ENCODE peak calls at places on chromosomes 1 and 21, in four cellular contexts. C, Y, I and L are unnamed samples.

GRCh38 chr1:7588457-7588827 is 182.7 kb upstream of the VAMP3 start:
- DNase-seq in I (no peak), C (no peak), Y (no peak), L (peak)

GRCh38 chr21:41497836-41498235 is 10.1 kb downstream of the TMPRSS2 start:
- DNase-seq in I (no peak), C (no peak), Y (no peak), L (no peak)

GRCh38 chr1:66388918-66389317 is 145.0 kb upstream of the SGIP1 start:
- DNase-seq in C (no peak), Y (no peak), I (no peak), L (no peak)

GRCh38 chr1:202283991-202284390 is 57.7 kb downstream of the UBE2T start:
- DNase-seq in Y (no peak), C (no peak), I (peak), L (no peak)

GRCh38 chr1:31573261-31573660 is 3.1 kb upstream of the TINAGL1 start:
- DNase-seq in I (no peak), Y (no peak), C (no peak), L (no peak)

GRCh38 chr1:185821612-185822385 is 87.6 kb downstream of the HMCN1 start:
- DNase-seq in C (no peak), Y (no peak), I (no peak), L (no peak)

GRCh38 chr1:31183927-31184554 is 55.6 kb downstream of the NKAIN1 start:
- DNase-seq in I (peak), Y (no peak), C (peak), L (peak)

GRCh38 chr1:44237721-44238457 is 24.6 kb downstream of the DMAP1 start:
- DNase-seq in C (no peak), I (peak), Y (peak), L (peak)

GRCh38 chr1:215022204-215022603 is 60.3 kb upstream of the KCNK2 start:
- DNase-seq in Y (no peak), C (no peak), I (no peak), L (no peak)

GRCh38 chr1:113109908-113110554 is 37.0 kb downstream of the LRIG2 start:
- DNase-seq in Y (no peak), I (peak), C (no peak), L (no peak)

GRCh38 chr1:22958556-22958955 is 14.1 kb downstream of the LACTBL1 start:
- DNase-seq in I (no peak), C (no peak), Y (no peak), L (no peak)

GRCh38 chr1:191206808-191207207 is 729.1 kb upstream of the BRINP3 start:
- DNase-seq in Y (no peak), I (no peak), C (no peak), L (no peak)

GRCh38 chr1:156766288-156767100 is 841 bp upstream of the PRCC start:
- DNase-seq in C (no peak), I (no peak), Y (no peak), L (no peak)

GRCh38 chr21:36207577-36208320 is 51.1 kb downstream of the DOP1B start:
- DNase-seq in I (no peak), C (no peak), Y (no peak), L (no peak)

GRCh38 chr21:43591468-43592050 is 67.7 kb downstream of the HSF2BP start:
- DNase-seq in I (peak), Y (no peak), C (no peak), L (no peak)

GRCh38 chr1:226495716-226496115 is 52.8 kb upstream of the STUM start:
- DNase-seq in Y (no peak), I (no peak), C (no peak), L (no peak)

GRCh38 chr1:185439727-185440415 is 122.8 kb upstream of the IVNS1ABP start:
- DNase-seq in Y (peak), C (no peak), I (peak), L (no peak)

GRCh38 chr1:55378582-55378981 is 163.4 kb upstream of the USP24 start:
- DNase-seq in C (peak), I (peak), Y (no peak), L (peak)

GRCh38 chr1:236451796-236452373 is 57.8 kb downstream of the EDARADD start:
- DNase-seq in Y (no peak), I (peak), C (peak), L (no peak)

GRCh38 chr1:31798433-31799195 is 17.2 kb downstream of the SPOCD1 start:
- DNase-seq in C (no peak), I (peak), Y (no peak), L (no peak)

DNA sequence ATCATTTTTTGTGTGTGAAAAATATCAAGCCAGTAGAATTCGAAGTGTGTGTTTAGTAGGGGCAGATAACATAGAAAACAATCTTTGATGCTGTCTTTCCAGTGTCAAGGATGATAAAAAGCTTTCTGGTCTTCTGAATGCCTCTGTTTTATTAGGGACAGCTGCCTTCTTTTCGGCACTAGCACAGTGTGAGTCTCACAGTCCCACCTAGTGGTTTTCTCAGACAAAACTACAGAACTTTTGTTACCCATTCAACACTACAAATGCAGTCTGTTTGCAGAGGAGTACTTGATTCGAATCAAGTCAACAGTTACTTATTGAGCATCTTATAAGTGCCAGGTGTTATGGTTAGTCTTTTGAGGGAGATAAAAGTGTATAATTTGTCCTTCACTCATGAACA is 30.6 kb upstream of the MCOLN3 start:
- DNase-seq in C (no peak), Y (no peak), I (peak), L (no peak)
- TF ChIP-seq CTCF in C (no peak), Y (peak), I (peak), L (no peak)

DNA sequence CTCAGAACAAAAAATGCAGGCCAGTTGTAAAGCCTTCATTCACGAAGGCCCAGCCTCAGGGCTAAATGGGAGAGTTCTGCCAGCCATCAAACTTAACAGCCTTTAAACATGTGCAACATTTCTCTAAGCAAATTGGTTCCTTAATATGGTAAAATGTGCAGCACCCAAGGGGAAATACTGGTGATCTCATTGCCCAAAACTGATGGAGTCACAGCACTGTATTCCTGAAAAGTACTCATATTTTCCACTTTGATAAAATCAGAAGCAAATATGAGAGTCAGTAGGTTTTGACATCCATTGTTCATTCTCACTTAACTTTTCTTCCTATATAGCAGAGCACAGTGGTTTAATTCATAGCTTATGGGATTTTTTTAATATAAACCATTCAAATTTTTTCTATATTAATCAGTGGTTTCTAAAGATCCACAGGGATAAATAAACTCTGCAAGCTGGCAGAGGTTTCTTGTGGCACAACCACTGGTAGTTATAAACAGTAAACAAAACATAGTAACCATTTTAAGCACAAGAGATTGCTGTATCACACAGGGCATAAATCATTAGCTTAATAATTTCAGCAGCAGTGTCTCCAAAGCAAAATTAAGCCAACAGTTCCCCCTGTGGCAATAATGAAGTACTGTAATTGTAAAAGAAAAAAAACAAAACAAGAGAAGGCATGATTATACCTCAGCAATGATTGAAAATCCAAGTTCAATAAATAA is 106.9 kb upstream of the LYPLAL1 start:
- DNase-seq in Y (no peak), I (peak), C (no peak), L (no peak)
- TF ChIP-seq CTCF in Y (peak), I (peak), C (peak), L (peak)

GRCh38 chr1:109567823-109568222 is 19.4 kb downstream of the GNAI3 start:
- DNase-seq in Y (no peak), I (no peak), C (no peak), L (no peak)
- TF ChIP-seq CTCF in Y (no peak), I (no peak), C (no peak), L (no peak)

GRCh38 chr1:43008106-43008424 is 49.4 kb upstream of the SLC2A1 start:
- DNase-seq in Y (no peak), C (no peak), I (no peak), L (peak)
- TF ChIP-seq CTCF in Y (no peak), C (no peak), I (no peak), L (no peak)

GRCh38 chr1:34060901-34061415 is 104.1 kb downstream of the CSMD2 start:
- DNase-seq in Y (no peak), I (no peak), C (no peak), L (no peak)
- TF ChIP-seq CTCF in Y (no peak), I (no peak), C (no peak), L (no peak)

GRCh38 chr1:89519779-89520358 is 4.8 kb upstream of the LRRC8B start:
- DNase-seq in C (peak), I (peak), Y (no peak), L (no peak)
- TF ChIP-seq CTCF in C (peak), I (peak), Y (peak), L (peak)

GRCh38 chr1:119141660-119142059 is 1.2 kb upstream of the WARS2 start:
- DNase-seq in I (no peak), C (no peak), Y (no peak), L (no peak)

GRCh38 chr1:119139393-119139792 is 1.1 kb downstream of the WARS2 start:
- DNase-seq in I (no peak), C (no peak), Y (peak), L (no peak)

GRCh38 chr1:119140177-119141019 is at the start of gene WARS2:
- DNase-seq in C (peak), I (peak), Y (peak), L (peak)

GRCh38 chr1:119139857-119140176 is 636 bp downstream of the WARS2 start:
- DNase-seq in C (no peak), Y (no peak), I (no peak), L (no peak)

DNA sequence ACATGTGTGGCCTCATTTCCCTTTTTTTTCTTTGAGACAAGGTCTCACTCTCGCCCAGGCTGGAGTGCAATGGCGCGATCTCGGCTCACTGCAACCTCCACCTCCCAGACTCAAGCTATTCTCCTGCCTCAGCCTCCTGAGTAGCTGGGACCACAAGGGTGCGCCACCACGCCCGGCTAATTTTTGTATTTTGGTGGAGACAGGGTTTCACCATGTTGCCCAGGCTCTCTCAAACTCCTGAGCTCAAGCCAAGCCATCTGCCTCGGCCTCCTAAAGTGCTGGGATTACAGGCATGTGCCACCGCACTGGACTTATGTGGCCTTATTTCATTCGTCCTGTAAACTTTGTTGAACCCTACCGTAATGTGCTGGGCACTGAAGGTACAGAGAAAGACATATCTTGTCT is 569 bp upstream of the WARS2 start:
- DNase-seq in Y (peak), I (peak), C (peak), L (peak)
- TF ChIP-seq CTCF in Y (peak), I (peak), C (peak), L (no peak)

GRCh38 chr21:32705139-32705538 is 22.7 kb downstream of the SYNJ1 start:
- DNase-seq in C (no peak), Y (no peak), I (peak), L (no peak)

GRCh38 chr21:32710069-32710784 is 17.6 kb downstream of the SYNJ1 start:
- DNase-seq in I (no peak), C (no peak), Y (no peak), L (peak)

GRCh38 chr21:32708069-32708468 is 19.7 kb downstream of the SYNJ1 start:
- DNase-seq in Y (no peak), C (no peak), I (no peak), L (no peak)

GRCh38 chr21:32702702-32703101 is 25.1 kb downstream of the SYNJ1 start:
- DNase-seq in Y (no peak), I (peak), C (no peak), L (no peak)

DNA sequence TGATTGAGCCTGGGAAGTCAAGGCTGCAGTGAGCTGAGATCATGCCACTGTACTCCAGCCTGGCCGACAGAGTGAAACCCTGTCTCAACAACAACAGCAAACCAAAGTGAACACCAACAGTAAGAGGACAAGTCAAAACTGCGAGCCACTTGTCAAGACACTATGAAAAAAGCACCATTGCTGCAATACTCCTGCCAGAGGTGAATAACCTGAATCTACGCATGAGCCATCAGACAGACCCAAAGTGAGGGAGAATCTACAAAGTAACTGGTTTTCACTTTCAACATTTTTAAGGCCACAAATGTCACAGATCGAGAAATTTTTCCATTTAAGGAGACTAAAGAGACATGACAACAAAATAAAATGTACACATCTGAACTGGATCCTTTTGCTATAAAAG is 21.9 kb downstream of the SYNJ1 start:
- DNase-seq in C (no peak), I (no peak), Y (no peak), L (no peak)
- TF ChIP-seq CTCF in C (no peak), I (no peak), Y (no peak), L (no peak)

GRCh38 chr1:9447215-9447960 is 91.9 kb upstream of the SLC25A33 start:
- DNase-seq in Y (no peak), C (no peak), I (no peak), L (no peak)

GRCh38 chr1:9449106-9449627 is 90.1 kb upstream of the SLC25A33 start:
- DNase-seq in I (peak), C (no peak), Y (no peak), L (no peak)

GRCh38 chr1:9449976-9450696 is 89.1 kb upstream of the SLC25A33 start:
- DNase-seq in I (no peak), Y (no peak), C (no peak), L (no peak)

GRCh38 chr1:9451086-9451485 is 88.2 kb upstream of the SLC25A33 start:
- DNase-seq in Y (no peak), I (no peak), C (no peak), L (no peak)

GRCh38 chr1:9448132-9449105 is 90.8 kb upstream of the SLC25A33 start:
- DNase-seq in C (peak), I (no peak), Y (no peak), L (peak)
- TF ChIP-seq CTCF in C (peak), I (no peak), Y (no peak), L (no peak)